ENCODE peak calls at places on chromosomes 16 and 17, in seven cellular contexts. One of them, this sample, is unnamed.

GRCh38 chr17:64077409-64077808 is 52.5 kb downstream of the ERN1 start:
- DNase-seq in astrocyte of the spinal cord: no peak
- DNase-seq in ELR: no peak
- DNase-seq in T-cell: no peak
- DNase-seq in CD8-positive, alpha-beta memory T cell: no peak
- DNase-seq in AG04450: no peak
- DNase-seq in K562: no peak
- DNase-seq in this sample: no peak

GRCh38 chr17:50657627-50658026 is 22.9 kb downstream of the ABCC3 start:
- DNase-seq in CD8-positive, alpha-beta memory T cell: no peak
- DNase-seq in AG04450: no peak
- DNase-seq in ELR: no peak
- DNase-seq in T-cell: no peak
- DNase-seq in astrocyte of the spinal cord: no peak
- DNase-seq in K562: no peak
- DNase-seq in this sample: no peak

GRCh38 chr17:3556905-3557767 is 476 bp downstream of the TRPV3 start:
- DNase-seq in ELR: no peak
- DNase-seq in AG04450: no peak
- DNase-seq in T-cell: no peak
- DNase-seq in astrocyte of the spinal cord: no peak
- DNase-seq in CD8-positive, alpha-beta memory T cell: no peak
- DNase-seq in K562: peak; percentile 24
- DNase-seq in this sample: peak; percentile 29

GRCh38 chr16:58028541-58029070 is 3.1 kb downstream of the MMP15 start:
- DNase-seq in astrocyte of the spinal cord: no peak
- DNase-seq in K562: no peak
- DNase-seq in T-cell: no peak
- DNase-seq in ELR: no peak
- DNase-seq in AG04450: no peak
- DNase-seq in CD8-positive, alpha-beta memory T cell: no peak
- DNase-seq in this sample: peak; percentile 63

GRCh38 chr17:73566905-73567782 is 77.1 kb downstream of the SDK2 start:
- DNase-seq in astrocyte of the spinal cord: no peak
- DNase-seq in T-cell: no peak
- DNase-seq in ELR: no peak
- DNase-seq in AG04450: no peak
- DNase-seq in CD8-positive, alpha-beta memory T cell: no peak
- DNase-seq in K562: no peak
- DNase-seq in this sample: peak; percentile 84

GRCh38 chr17:12078791-12079190 is 58.1 kb downstream of the MAP2K4 start:
- DNase-seq in ELR: peak; percentile 73
- DNase-seq in astrocyte of the spinal cord: peak; percentile 89
- DNase-seq in AG04450: peak; percentile 24
- DNase-seq in K562: no peak
- DNase-seq in T-cell: no peak
- DNase-seq in CD8-positive, alpha-beta memory T cell: no peak
- DNase-seq in this sample: no peak

GRCh38 chr17:64084086-64084939 is 45.6 kb downstream of the ERN1 start:
- DNase-seq in astrocyte of the spinal cord: peak; percentile 26
- DNase-seq in T-cell: no peak
- DNase-seq in AG04450: no peak
- DNase-seq in ELR: peak; percentile 77
- DNase-seq in K562: peak; percentile 61
- DNase-seq in CD8-positive, alpha-beta memory T cell: no peak
- DNase-seq in this sample: no peak

GRCh38 chr17:22217135-22217534 is 524.8 kb downstream of the KCNJ18 start:
- DNase-seq in ELR: no peak
- DNase-seq in K562: no peak
- DNase-seq in astrocyte of the spinal cord: no peak
- DNase-seq in T-cell: no peak
- DNase-seq in AG04450: no peak
- DNase-seq in CD8-positive, alpha-beta memory T cell: no peak
- DNase-seq in this sample: peak; percentile 53

GRCh38 chr17:3982113-3982512 is 17.9 kb upstream of the ATP2A3 start:
- DNase-seq in CD8-positive, alpha-beta memory T cell: no peak
- DNase-seq in astrocyte of the spinal cord: no peak
- DNase-seq in T-cell: no peak
- DNase-seq in K562: no peak
- DNase-seq in ELR: no peak
- DNase-seq in AG04450: no peak
- DNase-seq in this sample: no peak

This sample was measured in ELF-1.